ENCODE peak calls at places on chromosomes 3 and 15, in four cellular contexts. T is Caki2, D is Calu3, K is ureter. H is an unnamed sample.

GRCh38 chr3:58353722-58354553 is 21.2 kb downstream of the PXK start:
- DNase-seq in T (no peak), D (no peak), K (no peak), H (no peak)

GRCh38 chr3:137052298-137052697 is 94.5 kb downstream of the IL20RB start:
- DNase-seq in T (no peak), D (no peak), K (no peak), H (no peak)

GRCh38 chr3:153232737-153233330 is 70.8 kb downstream of the RAP2B start:
- DNase-seq in T (no peak), D (no peak), K (no peak), H (no peak)

GRCh38 chr3:143139786-143140185 is 20.2 kb downstream of the CHST2 start:
- DNase-seq in T (no peak), D (no peak), K (no peak), H (peak)

GRCh38 chr3:175672119-175672689 is 813.1 kb downstream of the NAALADL2 start:
- DNase-seq in T (no peak), D (no peak), K (no peak), H (no peak)

GRCh38 chr15:100764778-100765457 is 114.7 kb upstream of the ALDH1A3 start:
- DNase-seq in T (no peak), D (no peak), K (no peak), H (no peak)

GRCh38 chr3:37291275-37291700 is 116.9 kb upstream of the LRRFIP2 start:
- DNase-seq in T (peak), D (no peak), K (no peak), H (no peak)

GRCh38 chr3:99250821-99251355 is 349.4 kb upstream of the DCBLD2 start:
- DNase-seq in T (no peak), D (no peak), K (no peak), H (no peak)

GRCh38 chr3:187828571-187829452 is 83.5 kb upstream of the BCL6 start:
- DNase-seq in T (no peak), D (no peak), K (no peak), H (no peak)

GRCh38 chr3:11545186-11545851 is 98.4 kb downstream of the VGLL4 start:
- DNase-seq in T (no peak), D (no peak), K (no peak), H (no peak)

GRCh38 chr3:176697284-176697889 is 499.9 kb downstream of the TBL1XR1 start:
- DNase-seq in T (no peak), D (no peak), K (no peak), H (no peak)

GRCh38 chr3:61114316-61114953 is 136.8 kb downstream of the FHIT start:
- DNase-seq in T (no peak), D (no peak), K (no peak), H (no peak)

GRCh38 chr3:135975536-135975935 is 10.0 kb downstream of the PPP2R3A start:
- DNase-seq in T (no peak), D (no peak), K (no peak), H (no peak)

GRCh38 chr3:174821477-174821876 is 37.7 kb upstream of the NAALADL2 start:
- DNase-seq in T (no peak), D (peak), K (no peak), H (no peak)

GRCh38 chr3:6560259-6560658 is 300.7 kb upstream of the GRM7 start:
- DNase-seq in T (no peak), D (no peak), K (no peak), H (no peak)

GRCh38 chr3:191412764-191413163 is 48.2 kb upstream of the PYDC2 start:
- DNase-seq in T (no peak), D (no peak), K (no peak), H (no peak)

GRCh38 chr3:57015912-57016311 is 44.6 kb upstream of the SPATA12 start:
- DNase-seq in T (no peak), D (no peak), K (no peak), H (no peak)

GRCh38 chr3:73808862-73809509 is 184.2 kb upstream of the PDZRN3 start:
- DNase-seq in T (no peak), D (no peak), K (peak), H (no peak)

GRCh38 chr3:173109143-173109542 is 31.9 kb downstream of the SPATA16 start:
- DNase-seq in T (no peak), D (no peak), K (no peak), H (no peak)

GRCh38 chr15:70095387-70096214 is 2.1 kb downstream of the TLE3 start:
- DNase-seq in T (no peak), D (no peak), K (no peak), H (no peak)

GRCh38 chr3:10184250-10184649 is 19.5 kb downstream of the IRAK2 start:
- DNase-seq in T (no peak), D (no peak), K (no peak), H (no peak)